ENCODE peak calls at places on chromosome 4, in eight cellular contexts. D is fibroblast of mammary gland, E is fibroblast of pulmonary artery, V is uterus, S is fibroblast of lung, R is GM06990, J is left lung, K is pancreas. H is an unnamed sample.

GRCh38 chr4:52250124-52250523 is 199.0 kb downstream of the SPATA18 start:
- DNase-seq in E (peak), D (peak), S (no peak), K (no peak), R (no peak), V (peak), J (no peak), H (no peak)

GRCh38 chr4:78468272-78468671 is 83.3 kb upstream of the ANXA3 start:
- DNase-seq in S (no peak), R (no peak), K (no peak), D (no peak), V (no peak), E (no peak), J (no peak), H (no peak)

GRCh38 chr4:71559957-71560541 is 221.2 kb downstream of the SLC4A4 start:
- DNase-seq in R (no peak), E (peak), V (no peak), S (peak), J (no peak), K (no peak), D (peak), H (peak)

GRCh38 chr4:173057906-173058305 is 110.7 kb upstream of the GALNT7 start:
- DNase-seq in E (peak), V (no peak), D (peak), S (no peak), J (no peak), R (no peak), K (no peak), H (no peak)

GRCh38 chr4:110622841-110623709 is at the start of gene PITX2:
- DNase-seq in D (peak), S (peak), J (peak), K (peak), R (no peak), V (peak), E (peak), H (peak)

GRCh38 chr4:73870778-73871177 is 1.6 kb downstream of the CXCL1 start:
- DNase-seq in J (no peak), K (no peak), R (no peak), V (no peak), S (peak), E (peak), D (peak), H (no peak)

GRCh38 chr4:140756292-140757219 is at the start of gene TBC1D9:
- DNase-seq in E (peak), R (peak), D (peak), J (peak), V (peak), K (peak), S (peak), H (peak)

GRCh38 chr4:91116861-91117260 is 989.7 kb downstream of the CCSER1 start:
- DNase-seq in V (no peak), K (no peak), E (peak), S (peak), D (peak), R (no peak), J (no peak), H (no peak)

GRCh38 chr4:100982345-100982744 is 365.0 kb downstream of the PPP3CA start:
- DNase-seq in R (no peak), S (no peak), V (no peak), J (no peak), D (peak), K (no peak), E (no peak), H (no peak)

GRCh38 chr4:78809295-78809694 is 33.1 kb downstream of the BMP2K start:
- DNase-seq in D (no peak), R (no peak), K (no peak), J (no peak), S (no peak), E (no peak), V (no peak), H (no peak)

GRCh38 chr4:23979534-23979933 is 89.7 kb upstream of the PPARGC1A start:
- DNase-seq in J (no peak), D (no peak), R (no peak), S (no peak), V (no peak), E (no peak), K (no peak), H (no peak)

GRCh38 chr4:146834263-146835034 is 111.2 kb downstream of the TTC29 start:
- DNase-seq in S (no peak), D (no peak), J (no peak), V (no peak), E (no peak), R (no peak), K (no peak), H (no peak)

GRCh38 chr4:4427886-4428285 is 41.0 kb downstream of the NSG1 start:
- DNase-seq in S (no peak), V (no peak), R (no peak), D (no peak), J (no peak), E (no peak), K (no peak), H (no peak)

GRCh38 chr4:8260656-8261111 is 8.9 kb upstream of the HTRA3 start:
- DNase-seq in R (no peak), V (peak), K (no peak), D (peak), E (peak), J (no peak), S (peak), H (no peak)

GRCh38 chr4:158161561-158162354 is 11.1 kb downstream of the GASK1B start:
- DNase-seq in K (no peak), E (peak), D (peak), V (peak), S (peak), J (no peak), R (no peak), H (no peak)

GRCh38 chr4:123116412-123116811 is 194.0 kb upstream of the NUDT6 start:
- DNase-seq in K (no peak), J (no peak), D (no peak), V (no peak), S (peak), R (no peak), E (peak), H (no peak)

GRCh38 chr4:15702941-15703403 is at the start of gene BST1:
- DNase-seq in S (peak), D (peak), R (peak), K (peak), V (peak), E (peak), J (peak), H (no peak)

GRCh38 chr4:10086506-10087120 is 30.0 kb downstream of the WDR1 start:
- DNase-seq in R (no peak), D (no peak), J (peak), V (no peak), E (no peak), S (no peak), K (no peak), H (no peak)

GRCh38 chr4:22029803-22030202 is 81.2 kb upstream of the KCNIP4 start:
- DNase-seq in K (no peak), R (no peak), J (no peak), S (no peak), E (no peak), V (no peak), D (no peak), H (no peak)

GRCh38 chr4:23333946-23334878 is 555.6 kb downstream of the PPARGC1A start:
- DNase-seq in V (no peak), J (no peak), D (peak), E (peak), R (peak), S (peak), K (no peak), H (peak)

GRCh38 chr4:19739101-19739651 is 512.5 kb upstream of the SLIT2 start:
- DNase-seq in R (no peak), E (peak), K (no peak), V (no peak), J (no peak), D (peak), S (peak), H (peak)

GRCh38 chr4:81405900-81406401 is 65.8 kb downstream of the RASGEF1B start:
- DNase-seq in V (peak), K (peak), J (no peak), R (peak), S (peak), D (peak), E (peak), H (peak)

GRCh38 chr4:64713256-64713840 is 304.1 kb upstream of the TECRL start:
- DNase-seq in D (peak), S (peak), K (no peak), V (no peak), R (no peak), J (no peak), E (peak), H (no peak)

GRCh38 chr4:6296026-6296425 is 26.4 kb downstream of the WFS1 start:
- DNase-seq in E (no peak), J (peak), V (no peak), K (no peak), R (no peak), D (no peak), S (no peak), H (no peak)

GRCh38 chr4:52837716-52838558 is 24.2 kb upstream of the RASL11B start:
- DNase-seq in D (peak), E (peak), S (peak), V (no peak), R (no peak), J (no peak), K (no peak), H (no peak)

GRCh38 chr4:88765729-88766128 is 68.1 kb upstream of the NAP1L5 start:
- DNase-seq in K (no peak), V (no peak), J (no peak), E (peak), S (peak), R (no peak), D (peak), H (peak)

GRCh38 chr4:41878170-41878941 is 56.9 kb upstream of the TMEM33 start:
- DNase-seq in D (no peak), R (no peak), J (peak), V (no peak), E (no peak), S (no peak), K (no peak), H (no peak)

GRCh38 chr4:53551963-53552362 is 39.3 kb downstream of the LNX1 start:
- DNase-seq in K (no peak), D (no peak), S (no peak), J (no peak), V (no peak), R (no peak), E (peak), H (no peak)

GRCh38 chr4:142350886-142351285 is 495.2 kb downstream of the INPP4B start:
- DNase-seq in E (no peak), J (no peak), K (no peak), V (no peak), R (no peak), S (peak), D (no peak), H (no peak)

GRCh38 chr4:5708829-5709680 is 696 bp upstream of the EVC2 start:
- DNase-seq in D (no peak), K (no peak), S (peak), R (no peak), J (no peak), V (no peak), E (no peak), H (no peak)

GRCh38 chr4:67234296-67234695 is 311.0 kb downstream of the CENPC start:
- DNase-seq in S (no peak), D (peak), E (peak), R (no peak), V (no peak), J (no peak), K (no peak), H (no peak)

GRCh38 chr4:89572224-89572858 is 264.6 kb downstream of the SNCA start:
- DNase-seq in R (no peak), D (no peak), V (no peak), K (no peak), S (no peak), J (no peak), E (peak), H (no peak)

GRCh38 chr4:629916-630641 is 4.7 kb downstream of the PDE6B start:
- DNase-seq in R (no peak), J (peak), V (no peak), D (no peak), K (no peak), E (no peak), S (no peak), H (no peak)

GRCh38 chr4:158934996-158935669 is 166.3 kb downstream of the FNIP2 start:
- DNase-seq in J (no peak), K (no peak), R (no peak), D (peak), V (no peak), E (no peak), S (no peak), H (no peak)

GRCh38 chr4:179872751-179873150 is 2370.5 kb upstream of the TENM3 start:
- DNase-seq in V (no peak), S (no peak), J (no peak), E (no peak), R (no peak), D (no peak), K (no peak), H (no peak)

GRCh38 chr4:109945056-109945455 is 32.4 kb downstream of the EGF start:
- DNase-seq in E (no peak), K (no peak), R (no peak), S (no peak), V (no peak), J (no peak), D (peak), H (no peak)

GRCh38 chr4:118683513-118683912 is 1.7 kb upstream of the METTL14 start:
- DNase-seq in V (no peak), E (no peak), S (no peak), R (no peak), J (no peak), K (no peak), D (peak), H (no peak)

GRCh38 chr4:104073245-104073644 is 353.5 kb upstream of the TACR3 start:
- DNase-seq in J (no peak), V (no peak), S (no peak), K (no peak), D (no peak), E (no peak), R (no peak), H (no peak)

DNA sequence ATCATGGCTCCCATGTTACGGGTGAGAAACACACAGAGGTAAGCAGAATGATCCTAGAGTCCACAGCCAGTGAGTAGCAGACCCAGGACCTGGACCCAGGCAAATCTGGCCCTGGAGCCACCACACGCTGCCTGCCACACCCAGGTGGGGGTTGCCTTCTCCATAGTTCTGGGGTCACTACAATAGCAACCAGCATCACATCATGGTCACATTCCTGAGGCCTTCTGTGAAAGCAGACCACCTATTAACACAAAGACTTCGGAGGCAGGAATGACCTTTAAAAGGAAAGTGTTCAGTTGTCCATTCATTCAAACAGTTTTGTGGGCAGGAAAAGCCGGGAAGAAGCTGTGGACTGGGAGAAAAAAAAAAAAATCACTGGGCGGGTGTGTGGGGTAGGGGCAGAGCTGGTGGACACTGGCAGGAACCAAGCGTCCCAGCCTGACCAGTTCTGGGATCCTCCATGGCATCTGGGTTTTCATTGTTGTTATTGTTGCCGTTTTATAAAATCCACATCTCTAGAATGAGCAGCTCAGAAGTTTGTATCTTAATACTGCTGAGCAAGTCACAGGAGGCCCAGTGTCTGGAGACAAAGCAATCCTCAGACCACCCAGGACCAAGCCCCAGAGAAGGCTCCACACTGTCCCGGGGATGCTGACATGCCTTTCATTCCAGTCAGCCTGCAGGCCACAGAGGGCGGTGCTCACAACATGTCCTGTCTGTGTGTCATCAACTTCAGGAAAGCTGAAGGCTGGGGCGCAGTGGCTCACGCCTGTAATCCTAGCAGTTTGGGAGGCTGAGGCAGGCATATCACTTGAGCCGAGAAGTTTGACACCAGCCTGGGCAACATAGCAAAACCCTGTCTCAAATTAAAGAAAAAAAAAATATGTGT is 67.0 kb downstream of the SEL1L3 start:
- DNase-seq in D (peak), E (peak), S (peak), V (no peak), R (no peak), K (no peak), J (no peak), H (peak)
- TF ChIP-seq CTCF in D (no peak), E (peak), S (no peak), V (no peak), R (no peak), K (no peak), J (no peak), H (no peak)

DNA sequence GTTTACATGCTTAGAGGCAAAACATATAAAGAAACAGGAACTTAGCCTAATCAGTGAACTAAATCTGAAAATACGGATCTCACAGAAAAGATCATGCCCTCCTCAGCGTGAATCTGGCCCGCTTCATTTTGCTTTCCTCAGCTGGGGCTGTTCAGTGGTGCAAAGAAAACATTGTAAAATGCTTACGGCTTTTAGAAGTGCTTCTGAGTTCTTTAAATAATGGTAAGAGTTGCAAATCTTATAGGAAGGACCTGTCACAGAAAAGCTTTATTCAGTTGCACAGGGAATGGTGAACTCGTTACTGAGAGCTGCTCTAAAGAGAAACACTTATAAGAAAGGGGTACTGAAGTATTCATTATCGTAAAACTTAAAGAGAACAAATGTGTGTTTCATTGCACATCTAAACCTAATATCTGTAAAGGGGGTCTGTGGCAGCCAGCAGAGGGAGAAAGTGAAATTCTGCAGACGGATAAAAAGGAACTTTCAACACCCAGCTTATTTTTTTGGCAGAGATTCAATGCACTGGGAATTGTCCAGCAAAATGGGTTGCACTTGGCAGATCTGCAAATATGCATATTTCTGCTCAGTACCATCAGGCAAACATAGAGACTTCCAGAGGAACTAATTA is 139.2 kb upstream of the ANK2 start:
- DNase-seq in R (no peak), D (peak), S (peak), J (no peak), E (peak), V (no peak), K (no peak), H (peak)
- H3K4me3 ChIP-seq in R (peak), D (peak), S (peak), J (no peak), E (peak), V (peak), K (no peak), H (no peak)

GRCh38 chr4:149719806-149720205 is 95.8 kb downstream of the IQCM start:
- DNase-seq in D (no peak), E (no peak), K (no peak), V (no peak), S (no peak), R (no peak), J (no peak), H (no peak)

GRCh38 chr4:149716728-149717127 is 98.9 kb downstream of the IQCM start:
- DNase-seq in J (no peak), V (no peak), D (no peak), K (no peak), R (no peak), E (no peak), S (no peak), H (no peak)

GRCh38 chr4:149715822-149716585 is 99.6 kb downstream of the IQCM start:
- DNase-seq in V (no peak), R (no peak), K (no peak), J (peak), S (no peak), D (no peak), E (no peak), H (no peak)

GRCh38 chr4:149719357-149719756 is 96.3 kb downstream of the IQCM start:
- DNase-seq in J (no peak), K (no peak), V (no peak), R (no peak), E (no peak), S (no peak), D (no peak), H (no peak)

GRCh38 chr4:149718500-149718899 is 97.1 kb downstream of the IQCM start:
- DNase-seq in V (no peak), D (no peak), S (no peak), E (no peak), R (no peak), K (no peak), J (no peak), H (no peak)
- TF ChIP-seq CTCF in V (no peak), D (no peak), S (no peak), E (no peak), R (no peak), K (no peak), J (no peak), H (no peak)

DNA sequence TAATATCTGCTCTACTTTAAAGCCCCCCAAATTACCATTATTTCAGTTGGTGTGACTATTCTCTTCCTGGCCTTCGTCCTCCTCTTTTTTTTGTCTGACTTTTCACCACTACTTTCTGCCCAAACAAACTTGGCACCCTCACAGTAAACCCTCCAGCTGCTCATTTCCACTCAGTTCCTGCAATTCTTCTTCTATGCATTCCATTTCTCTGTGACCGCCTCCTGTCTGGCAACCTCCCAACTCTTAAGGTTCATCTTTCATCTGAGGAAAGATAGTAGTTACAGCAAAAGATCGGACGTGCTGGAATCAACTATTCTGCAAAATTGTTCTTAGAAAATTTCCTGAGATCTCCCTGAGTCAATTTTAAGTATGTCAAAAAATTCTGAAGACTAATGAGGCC is 1025.8 kb downstream of the ADGRL3 start:
- DNase-seq in K (no peak), R (no peak), J (no peak), D (no peak), S (peak), E (peak), V (no peak), H (no peak)
- H3K4me3 ChIP-seq in K (no peak), R (no peak), J (no peak), D (no peak), S (no peak), E (no peak), V (no peak), H (no peak)